ENCODE peak calls at places on chromosomes 5 and 9, in five cellular contexts. Q, B, T, N and L are unnamed samples.

GRCh38 chr5:9283021-9283420 is 262.9 kb downstream of the SEMA5A start:
- DNase-seq in Q (no peak), B (peak; percentile 52), T (no peak), N (no peak), L (no peak)

GRCh38 chr5:78886650-78887230 is 98.4 kb downstream of the ARSB start:
- DNase-seq in Q (peak; percentile 40), B (peak; percentile 23), T (no peak), N (no peak), L (no peak)

GRCh38 chr5:106127341-106127781 is 1543.4 kb downstream of the EFNA5 start:
- DNase-seq in Q (no peak), B (peak; percentile 14), T (no peak), N (no peak), L (no peak)

GRCh38 chr5:98916540-98916939 is 12.3 kb downstream of the CHD1 start:
- DNase-seq in Q (no peak), B (no peak), T (no peak), N (no peak), L (no peak)

GRCh38 chr5:10656176-10656830 is 92.4 kb downstream of the ANKRD33B start:
- DNase-seq in Q (no peak), B (peak; percentile 54), T (no peak), N (no peak), L (no peak)

GRCh38 chr9:134396825-134397224 is 70.6 kb downstream of the RXRA start:
- DNase-seq in Q (no peak), B (no peak), T (no peak), N (no peak), L (peak; percentile 78)

GRCh38 chr5:16920109-16920816 is 15.8 kb downstream of the MYO10 start:
- DNase-seq in Q (no peak), B (no peak), T (no peak), N (no peak), L (no peak)

GRCh38 chr9:34551751-34552605 is 29.2 kb upstream of the ENHO start:
- DNase-seq in Q (no peak), B (no peak), T (no peak), N (peak; percentile 60), L (no peak)

GRCh38 chr5:169443249-169443784 is 140.3 kb upstream of the SPDL1 start:
- DNase-seq in Q (no peak), B (no peak), T (no peak), N (no peak), L (no peak)

GRCh38 chr9:18824095-18824666 is 208.8 kb downstream of the SAXO1 start:
- DNase-seq in Q (no peak), B (no peak), T (no peak), N (no peak), L (no peak)

GRCh38 chr5:125700380-125700856 is 722.8 kb upstream of the GRAMD2B start:
- DNase-seq in Q (peak; percentile 37), B (no peak), T (no peak), N (no peak), L (no peak)

GRCh38 chr9:130039504-130040147 is 3.4 kb downstream of the FNBP1 start:
- DNase-seq in Q (no peak), B (no peak), T (no peak), N (no peak), L (no peak)

GRCh38 chr9:91346644-91347043 is 15.1 kb downstream of the AUH start:
- DNase-seq in Q (no peak), B (peak; percentile 46), T (no peak), N (no peak), L (no peak)

GRCh38 chr9:96480736-96481135 is 30.8 kb downstream of the HABP4 start:
- DNase-seq in Q (no peak), B (no peak), T (no peak), N (no peak), L (no peak)

GRCh38 chr9:93673271-93673843 is 97.0 kb downstream of the PHF2 start:
- DNase-seq in Q (peak; percentile 8), B (no peak), T (peak; percentile 18), N (peak; percentile 55), L (no peak)

GRCh38 chr5:37704406-37704805 is 135.4 kb downstream of the GDNF start:
- DNase-seq in Q (no peak), B (no peak), T (no peak), N (no peak), L (no peak)

GRCh38 chr9:133842174-133842573 is 104.0 kb upstream of the SARDH start:
- DNase-seq in Q (no peak), B (no peak), T (no peak), N (no peak), L (no peak)

GRCh38 chr5:79495311-79495710 is 18.6 kb downstream of the HOMER1 start:
- DNase-seq in Q (peak; percentile 5), B (peak; percentile 43), T (no peak), N (no peak), L (no peak)

GRCh38 chr9:117341161-117341560 is 73.7 kb downstream of the ASTN2 start:
- DNase-seq in Q (no peak), B (no peak), T (no peak), N (no peak), L (no peak)

GRCh38 chr9:30851600-30851999 is 1532.8 kb upstream of the ACO1 start:
- DNase-seq in Q (no peak), B (no peak), T (no peak), N (no peak), L (no peak)

GRCh38 chr5:90843443-90843842 is 284.8 kb downstream of the ADGRV1 start:
- DNase-seq in Q (peak; percentile 27), B (no peak), T (no peak), N (no peak), L (no peak)

GRCh38 chr5:132012385-132013005 is 1.0 kb upstream of the ACSL6 start:
- DNase-seq in Q (peak; percentile 71), B (peak; percentile 68), T (no peak), N (peak; percentile 61), L (no peak)

GRCh38 chr9:93575706-93576295 is 583 bp upstream of the PHF2 start:
- DNase-seq in Q (peak; percentile 36), B (peak; percentile 16), T (peak; percentile 59), N (peak; percentile 81), L (peak; percentile 68)

GRCh38 chr9:92455217-92455616 is 27.1 kb downstream of the ASPN start:
- DNase-seq in Q (no peak), B (no peak), T (no peak), N (no peak), L (no peak)
- TF ChIP-seq CTCF in Q (no peak), B (no peak), T (no peak), N (no peak), L (no peak)

DNA sequence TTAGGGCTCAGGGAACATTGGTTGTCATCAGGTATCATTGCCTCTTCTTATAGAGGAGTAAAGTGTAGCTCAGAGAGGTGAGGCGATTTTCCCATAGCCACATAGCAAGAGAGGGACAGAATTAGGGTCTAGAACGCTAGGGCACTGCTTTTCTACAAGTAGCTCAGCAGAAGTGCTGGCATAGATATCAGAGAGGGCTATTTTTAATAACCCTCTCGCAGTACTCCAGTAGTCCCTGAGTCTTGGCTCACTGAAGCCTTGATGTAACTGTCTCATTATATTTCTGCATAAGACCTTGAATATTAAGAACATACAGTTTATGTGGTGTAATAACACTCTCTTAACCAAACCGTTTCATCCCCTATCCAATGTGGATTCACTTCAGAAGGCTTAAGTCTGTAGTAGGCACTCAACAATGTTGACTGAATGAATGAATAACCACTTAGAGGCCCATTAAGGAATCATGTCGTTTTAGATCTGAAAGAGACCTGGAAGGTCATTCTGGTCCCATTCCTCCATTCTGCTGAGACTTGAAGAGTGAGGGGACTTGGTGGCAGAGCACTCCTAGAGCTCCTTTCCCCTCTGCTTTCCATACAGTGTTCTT is 4.7 kb upstream of the FRMPD1 start:
- DNase-seq in Q (no peak), B (no peak), T (no peak), N (no peak), L (no peak)
- H3K27me3 ChIP-seq in Q (peaks cover 34% of the 10 kb centered on the region), B (peaks cover 57% of the 10 kb centered on the region), T (no peaks in the 10 kb centered on the region), N (no peaks in the 10 kb centered on the region), L (no peaks in the 10 kb centered on the region)

GRCh38 chr9:78314953-78315870 is 18.3 kb downstream of the PSAT1 start:
- DNase-seq in Q (peak; percentile 33), B (peak; percentile 65), T (no peak), N (peak; percentile 52), L (no peak)
- H3K27ac ChIP-seq in Q (no peak overlapping the region), B (no peak overlapping the region), T (no peak overlapping the region), N (no peak overlapping the region), L (no peak overlapping the region)

GRCh38 chr5:114447084-114447773 is 85.4 kb downstream of the KCNN2 start:
- DNase-seq in Q (peak; percentile 15), B (peak; percentile 3), T (no peak), N (no peak), L (no peak)
- TF ChIP-seq CTCF in Q (peak; percentile 45), B (no peak), T (peak; percentile 19), N (no peak), L (no peak)

GRCh38 chr5:138140268-138140667 is 1.0 kb upstream of the NME5 start:
- DNase-seq in Q (no peak), B (no peak), T (no peak), N (no peak), L (no peak)
- H3K27me3 ChIP-seq in Q (no peaks in the 10 kb centered on the region), B (no peaks in the 10 kb centered on the region), T (no peaks in the 10 kb centered on the region), N (no peaks in the 10 kb centered on the region), L (no peaks in the 10 kb centered on the region)